ENCODE peak calls at places on chromosomes 11 and 22, in seven cellular contexts. One of them, this sample, is unnamed.

GRCh38 chr11:75639752-75640151 is 29.1 kb downstream of the MAP6 start:
- DNase-seq in HEK293T: no peak
- DNase-seq in HCT116: no peak
- DNase-seq in uterus: peak; percentile 64
- DNase-seq in effector memory CD8-positive, alpha-beta T cell: no peak
- DNase-seq in T-cell: no peak
- DNase-seq in GM23338: no peak
- DNase-seq in this sample: peak; percentile 84

GRCh38 chr11:113475160-113475761 is at the start of gene DRD2:
- DNase-seq in GM23338: peak; percentile 66
- DNase-seq in T-cell: no peak
- DNase-seq in effector memory CD8-positive, alpha-beta T cell: no peak
- DNase-seq in HEK293T: peak; percentile 40
- DNase-seq in HCT116: no peak
- DNase-seq in uterus: no peak
- DNase-seq in this sample: no peak

GRCh38 chr11:3138178-3139085 is 26.7 kb downstream of the OSBPL5 start:
- DNase-seq in HEK293T: no peak
- DNase-seq in HCT116: no peak
- DNase-seq in T-cell: no peak
- DNase-seq in uterus: no peak
- DNase-seq in GM23338: no peak
- DNase-seq in effector memory CD8-positive, alpha-beta T cell: no peak
- DNase-seq in this sample: no peak

GRCh38 chr11:79481795-79482194 is 41.0 kb upstream of the TENM4 start:
- DNase-seq in effector memory CD8-positive, alpha-beta T cell: no peak
- DNase-seq in HEK293T: no peak
- DNase-seq in T-cell: no peak
- DNase-seq in uterus: no peak
- DNase-seq in GM23338: no peak
- DNase-seq in HCT116: no peak
- DNase-seq in this sample: no peak

GRCh38 chr11:115617767-115618166 is 113.6 kb upstream of the CADM1 start:
- DNase-seq in T-cell: no peak
- DNase-seq in GM23338: no peak
- DNase-seq in HCT116: no peak
- DNase-seq in effector memory CD8-positive, alpha-beta T cell: no peak
- DNase-seq in uterus: no peak
- DNase-seq in HEK293T: no peak
- DNase-seq in this sample: no peak

GRCh38 chr11:43943357-43943930 is 1.0 kb downstream of the C11orf96 start:
- DNase-seq in HEK293T: peak; percentile 28
- DNase-seq in effector memory CD8-positive, alpha-beta T cell: no peak
- DNase-seq in HCT116: no peak
- DNase-seq in uterus: no peak
- DNase-seq in GM23338: no peak
- DNase-seq in T-cell: no peak
- DNase-seq in this sample: no peak

GRCh38 chr22:44049369-44050231 is 25.5 kb downstream of the PARVB start:
- DNase-seq in T-cell: no peak
- DNase-seq in HEK293T: no peak
- DNase-seq in HCT116: no peak
- DNase-seq in effector memory CD8-positive, alpha-beta T cell: no peak
- DNase-seq in uterus: peak; percentile 48
- DNase-seq in GM23338: no peak
- DNase-seq in this sample: no peak

GRCh38 chr22:42883121-42883520 is 26.0 kb upstream of the ARFGAP3 start:
- DNase-seq in HEK293T: no peak
- DNase-seq in T-cell: no peak
- DNase-seq in effector memory CD8-positive, alpha-beta T cell: no peak
- DNase-seq in HCT116: no peak
- DNase-seq in GM23338: no peak
- DNase-seq in uterus: no peak
- DNase-seq in this sample: no peak

GRCh38 chr22:39478461-39478860 is 21.6 kb downstream of the MGAT3 start:
- DNase-seq in T-cell: no peak
- DNase-seq in HCT116: no peak
- DNase-seq in HEK293T: no peak
- DNase-seq in GM23338: peak; percentile 80
- DNase-seq in uterus: no peak
- DNase-seq in effector memory CD8-positive, alpha-beta T cell: no peak
- DNase-seq in this sample: no peak

GRCh38 chr22:36756746-36757607 is 18.9 kb downstream of the IFT27 start:
- DNase-seq in effector memory CD8-positive, alpha-beta T cell: no peak
- DNase-seq in uterus: no peak
- DNase-seq in T-cell: no peak
- DNase-seq in HEK293T: no peak
- DNase-seq in GM23338: no peak
- DNase-seq in HCT116: no peak
- DNase-seq in this sample: no peak

GRCh38 chr11:65116370-65117205 is 913 bp downstream of the ZNHIT2 start:
- DNase-seq in uterus: no peak
- DNase-seq in HCT116: no peak
- DNase-seq in effector memory CD8-positive, alpha-beta T cell: peak; percentile 44
- DNase-seq in T-cell: peak; percentile 59
- DNase-seq in GM23338: peak; percentile 67
- DNase-seq in HEK293T: no peak
- DNase-seq in this sample: no peak

GRCh38 chr11:44221486-44221885 is 88.5 kb downstream of the ALX4 start:
- DNase-seq in HCT116: no peak
- DNase-seq in effector memory CD8-positive, alpha-beta T cell: no peak
- DNase-seq in uterus: no peak
- DNase-seq in T-cell: no peak
- DNase-seq in GM23338: no peak
- DNase-seq in HEK293T: no peak
- DNase-seq in this sample: no peak

GRCh38 chr11:93740802-93741093 is 547 bp downstream of the TAF1D start:
- DNase-seq in GM23338: peak; percentile 63
- DNase-seq in HEK293T: peak; percentile 33
- DNase-seq in uterus: peak; percentile 45
- DNase-seq in effector memory CD8-positive, alpha-beta T cell: peak; percentile 64
- DNase-seq in HCT116: no peak
- DNase-seq in T-cell: peak; percentile 64
- DNase-seq in this sample: peak; percentile 14

GRCh38 chr11:122802876-122803275 is 35.4 kb upstream of the CRTAM start:
- DNase-seq in HCT116: no peak
- DNase-seq in uterus: no peak
- DNase-seq in effector memory CD8-positive, alpha-beta T cell: no peak
- DNase-seq in HEK293T: no peak
- DNase-seq in T-cell: no peak
- DNase-seq in GM23338: no peak
- DNase-seq in this sample: no peak

GRCh38 chr22:17106785-17107546 is 14.2 kb downstream of the TMEM121B start:
- DNase-seq in effector memory CD8-positive, alpha-beta T cell: no peak
- DNase-seq in GM23338: no peak
- DNase-seq in T-cell: no peak
- DNase-seq in HEK293T: no peak
- DNase-seq in HCT116: no peak
- DNase-seq in uterus: no peak
- DNase-seq in this sample: no peak

GRCh38 chr22:20448630-20449029 is 11.0 kb upstream of the SCARF2 start:
- DNase-seq in GM23338: no peak
- DNase-seq in uterus: no peak
- DNase-seq in T-cell: no peak
- DNase-seq in HEK293T: no peak
- DNase-seq in effector memory CD8-positive, alpha-beta T cell: no peak
- DNase-seq in HCT116: no peak
- DNase-seq in this sample: no peak

GRCh38 chr11:82823635-82824614 is 76.3 kb downstream of the PRCP start:
- DNase-seq in HEK293T: no peak
- DNase-seq in HCT116: no peak
- DNase-seq in GM23338: no peak
- DNase-seq in T-cell: no peak
- DNase-seq in uterus: no peak
- DNase-seq in effector memory CD8-positive, alpha-beta T cell: no peak
- DNase-seq in this sample: no peak

GRCh38 chr11:73380321-73380720 is 4.1 kb downstream of the RELT start:
- DNase-seq in effector memory CD8-positive, alpha-beta T cell: no peak
- DNase-seq in HCT116: no peak
- DNase-seq in HEK293T: no peak
- DNase-seq in T-cell: no peak
- DNase-seq in GM23338: no peak
- DNase-seq in uterus: no peak
- DNase-seq in this sample: no peak

GRCh38 chr22:43442386-43443060 is 30.7 kb downstream of the MPPED1 start:
- DNase-seq in GM23338: no peak
- DNase-seq in effector memory CD8-positive, alpha-beta T cell: no peak
- DNase-seq in HCT116: no peak
- DNase-seq in HEK293T: no peak
- DNase-seq in T-cell: no peak
- DNase-seq in uterus: no peak
- DNase-seq in this sample: no peak

GRCh38 chr22:17563936-17564391 is 666 bp downstream of the SLC25A18 start:
- DNase-seq in uterus: peak; percentile 65
- DNase-seq in T-cell: no peak
- DNase-seq in GM23338: no peak
- DNase-seq in HEK293T: no peak
- DNase-seq in HCT116: no peak
- DNase-seq in effector memory CD8-positive, alpha-beta T cell: no peak
- DNase-seq in this sample: no peak

GRCh38 chr22:43211941-43212433 is 25.1 kb upstream of the TTLL12 start:
- DNase-seq in T-cell: no peak
- DNase-seq in GM23338: no peak
- DNase-seq in effector memory CD8-positive, alpha-beta T cell: no peak
- DNase-seq in HEK293T: no peak
- DNase-seq in HCT116: no peak
- DNase-seq in uterus: no peak
- DNase-seq in this sample: no peak

GRCh38 chr11:60924110-60924905 is at the start of gene TMEM132A:
- DNase-seq in GM23338: peak; percentile 93
- DNase-seq in uterus: peak; percentile 63
- DNase-seq in effector memory CD8-positive, alpha-beta T cell: no peak
- DNase-seq in HCT116: peak; percentile 37
- DNase-seq in T-cell: no peak
- DNase-seq in HEK293T: peak; percentile 89
- DNase-seq in this sample: peak; percentile 69

GRCh38 chr11:1877211-1878133 is 14.2 kb downstream of the PRR33 start:
- DNase-seq in HCT116: no peak
- DNase-seq in HEK293T: no peak
- DNase-seq in effector memory CD8-positive, alpha-beta T cell: no peak
- DNase-seq in uterus: peak; percentile 82
- DNase-seq in T-cell: no peak
- DNase-seq in GM23338: no peak
- DNase-seq in this sample: no peak

GRCh38 chr11:43360361-43361032 is 1.8 kb downstream of the TTC17 start:
- DNase-seq in GM23338: no peak
- DNase-seq in HEK293T: no peak
- DNase-seq in uterus: no peak
- DNase-seq in effector memory CD8-positive, alpha-beta T cell: no peak
- DNase-seq in T-cell: no peak
- DNase-seq in HCT116: no peak
- DNase-seq in this sample: no peak

GRCh38 chr11:80379620-80380278 is 938.9 kb upstream of the TENM4 start:
- DNase-seq in HCT116: no peak
- DNase-seq in HEK293T: no peak
- DNase-seq in uterus: no peak
- DNase-seq in GM23338: peak; percentile 20
- DNase-seq in T-cell: no peak
- DNase-seq in effector memory CD8-positive, alpha-beta T cell: no peak
- DNase-seq in this sample: no peak

GRCh38 chr11:20407344-20407743 is 19.8 kb downstream of the PRMT3 start:
- DNase-seq in T-cell: no peak
- DNase-seq in uterus: no peak
- DNase-seq in effector memory CD8-positive, alpha-beta T cell: no peak
- DNase-seq in GM23338: no peak
- DNase-seq in HCT116: no peak
- DNase-seq in HEK293T: no peak
- DNase-seq in this sample: no peak

GRCh38 chr11:107696140-107696539 is 15.7 kb downstream of the SLN start:
- DNase-seq in effector memory CD8-positive, alpha-beta T cell: no peak
- DNase-seq in uterus: no peak
- DNase-seq in HEK293T: no peak
- DNase-seq in T-cell: no peak
- DNase-seq in GM23338: no peak
- DNase-seq in HCT116: peak; percentile 77
- DNase-seq in this sample: no peak

GRCh38 chr11:127618721-127619120 is 618.2 kb upstream of the KIRREL3 start:
- DNase-seq in GM23338: no peak
- DNase-seq in HCT116: no peak
- DNase-seq in T-cell: no peak
- DNase-seq in uterus: no peak
- DNase-seq in effector memory CD8-positive, alpha-beta T cell: no peak
- DNase-seq in HEK293T: no peak
- DNase-seq in this sample: no peak

GRCh38 chr22:50445071-50445879 is 29.6 kb downstream of the SBF1 start:
- DNase-seq in T-cell: peak; percentile 35
- DNase-seq in effector memory CD8-positive, alpha-beta T cell: peak; percentile 38
- DNase-seq in GM23338: peak; percentile 32
- DNase-seq in HCT116: no peak
- DNase-seq in uterus: no peak
- DNase-seq in HEK293T: no peak
- DNase-seq in this sample: no peak

GRCh38 chr22:43566561-43567332 is 154.9 kb downstream of the MPPED1 start:
- DNase-seq in GM23338: no peak
- DNase-seq in HCT116: no peak
- DNase-seq in uterus: no peak
- DNase-seq in effector memory CD8-positive, alpha-beta T cell: no peak
- DNase-seq in HEK293T: no peak
- DNase-seq in T-cell: no peak
- DNase-seq in this sample: no peak

GRCh38 chr22:30572840-30573593 is 1.4 kb downstream of the GAL3ST1 start:
- DNase-seq in HCT116: no peak
- DNase-seq in T-cell: no peak
- DNase-seq in HEK293T: no peak
- DNase-seq in GM23338: no peak
- DNase-seq in effector memory CD8-positive, alpha-beta T cell: no peak
- DNase-seq in uterus: no peak
- DNase-seq in this sample: no peak

GRCh38 chr22:23068096-23068831 is 2.1 kb upstream of the GNAZ start:
- DNase-seq in uterus: peak; percentile 11
- DNase-seq in HEK293T: no peak
- DNase-seq in effector memory CD8-positive, alpha-beta T cell: no peak
- DNase-seq in T-cell: no peak
- DNase-seq in GM23338: no peak
- DNase-seq in HCT116: no peak
- DNase-seq in this sample: no peak